ENCODE peak calls at places on chromosomes 12 and 14, in nine cellular contexts. H is left ventricle myocardium inferior, Y is body of pancreas, I is PC-9, X is lower lobe of right lung, V is endothelial cell of umbilical vein, T is fibroblast of lung, W is adrenal gland, Z is brain microvascular endothelial cell. M is an unnamed sample. For H3K27me3, the result is how much of the 10 kb centered on the place peaks cover.

GRCh38 chr12:87756721-87757120 is 272.5 kb downstream of the C12orf50 start:
- DNase-seq in H (no peak), Y (no peak), I (no peak), X (no peak), V (no peak), T (no peak), W (no peak), Z (no peak), M (no peak)

GRCh38 chr14:74863274-74863673 is 12.7 kb downstream of the PROX2 start:
- DNase-seq in H (no peak), Y (peak), I (no peak), X (peak), V (no peak), T (no peak), W (peak), Z (no peak), M (no peak)

GRCh38 chr14:98931911-98932310 is 340.1 kb downstream of the BCL11B start:
- DNase-seq in H (no peak), Y (peak), I (no peak), X (no peak), V (no peak), T (no peak), W (no peak), Z (no peak), M (no peak)

GRCh38 chr14:59333668-59334067 is 131.5 kb downstream of the GPR135 start:
- DNase-seq in H (no peak), Y (peak), I (peak), X (no peak), V (peak), T (peak), W (peak), Z (peak), M (peak)

GRCh38 chr12:3920378-3921141 is 47.4 kb upstream of the PARP11 start:
- DNase-seq in H (no peak), Y (no peak), I (no peak), X (no peak), V (peak), T (peak), W (peak), Z (peak), M (no peak)

GRCh38 chr12:24436667-24437066 is 487.2 kb upstream of the SOX5 start:
- DNase-seq in H (no peak), Y (no peak), I (no peak), X (no peak), V (no peak), T (no peak), W (no peak), Z (no peak), M (no peak)

GRCh38 chr12:108886873-108887629 is 7.2 kb downstream of the DAO start:
- DNase-seq in H (no peak), Y (no peak), I (no peak), X (no peak), V (no peak), T (no peak), W (no peak), Z (no peak), M (no peak)

GRCh38 chr12:68800294-68800693 is 7.7 kb upstream of the MDM2 start:
- DNase-seq in H (no peak), Y (peak), I (peak), X (no peak), V (no peak), T (no peak), W (no peak), Z (no peak), M (no peak)

GRCh38 chr12:62724947-62725447 is 210.0 kb downstream of the PPM1H start:
- DNase-seq in H (no peak), Y (peak), I (peak), X (no peak), V (peak), T (peak), W (peak), Z (peak), M (peak)

GRCh38 chr12:71478277-71478676 is 38.7 kb downstream of the LGR5 start:
- DNase-seq in H (no peak), Y (no peak), I (no peak), X (no peak), V (no peak), T (no peak), W (no peak), Z (no peak), M (no peak)

GRCh38 chr12:47757840-47758583 is 668 bp downstream of the RAPGEF3 start:
- DNase-seq in H (no peak), Y (no peak), I (no peak), X (peak), V (peak), T (no peak), W (no peak), Z (no peak), M (no peak)

GRCh38 chr12:126768517-126768916 is 1498.5 kb upstream of the TMEM132C start:
- DNase-seq in H (no peak), Y (no peak), I (no peak), X (no peak), V (no peak), T (no peak), W (no peak), Z (no peak), M (no peak)

DNA sequence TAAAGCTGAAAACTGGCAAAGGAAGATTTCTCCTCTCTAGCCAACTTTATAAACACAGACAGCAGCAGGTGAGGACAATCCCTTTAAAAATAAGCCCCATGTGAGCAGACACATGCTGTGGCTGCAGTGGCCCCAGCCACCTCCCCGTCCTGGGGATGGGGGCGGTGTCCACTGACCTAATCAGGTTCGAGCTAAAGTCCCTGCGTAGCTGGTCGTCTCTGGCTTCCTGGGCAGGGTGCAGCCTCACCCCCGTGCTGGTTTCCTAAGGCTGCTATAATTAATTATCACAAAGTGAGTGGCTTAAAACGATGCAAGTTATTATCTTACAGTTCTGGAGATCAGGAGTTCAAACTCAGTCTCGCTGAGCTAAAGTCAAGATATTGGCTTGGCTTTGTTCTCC is 1.0 kb downstream of the BDKRB1 start:
- DNase-seq in H (no peak), Y (no peak), I (no peak), X (no peak), V (no peak), T (no peak), W (no peak), Z (no peak), M (no peak)
- H3K27ac ChIP-seq in H (no peak), Y (no peak), I (no peak), X (no peak), V (no peak), T (peak), W (no peak), Z (no peak), M (no peak)

GRCh38 chr12:57941165-57941894 is at the start of gene ATP23:
- DNase-seq in H (peak), Y (peak), I (peak), X (peak), V (peak), T (peak), W (peak), Z (peak), M (peak)
- TF ChIP-seq CTCF in H (no peak), Y (no peak), I (no peak), X (no peak), V (no peak), T (no peak), W (no peak), Z (no peak), M (no peak)

GRCh38 chr12:106595268-106595667 is 12.5 kb downstream of the RFX4 start:
- DNase-seq in H (no peak), Y (no peak), I (no peak), X (no peak), V (no peak), T (no peak), W (no peak), Z (no peak), M (no peak)
- H3K27me3 ChIP-seq in H (half or more), Y (under half), I (under half), X (under half), V (under half), T (under half), W (under half), Z (under half), M (half or more)

GRCh38 chr14:102697125-102697900 is 79.9 kb upstream of the TRAF3 start:
- DNase-seq in H (no peak), Y (no peak), I (no peak), X (no peak), V (peak), T (peak), W (no peak), Z (no peak), M (no peak)
- H3K27ac ChIP-seq in H (no peak), Y (no peak), I (no peak), X (no peak), V (no peak), T (no peak), W (no peak), Z (no peak), M (no peak)

DNA sequence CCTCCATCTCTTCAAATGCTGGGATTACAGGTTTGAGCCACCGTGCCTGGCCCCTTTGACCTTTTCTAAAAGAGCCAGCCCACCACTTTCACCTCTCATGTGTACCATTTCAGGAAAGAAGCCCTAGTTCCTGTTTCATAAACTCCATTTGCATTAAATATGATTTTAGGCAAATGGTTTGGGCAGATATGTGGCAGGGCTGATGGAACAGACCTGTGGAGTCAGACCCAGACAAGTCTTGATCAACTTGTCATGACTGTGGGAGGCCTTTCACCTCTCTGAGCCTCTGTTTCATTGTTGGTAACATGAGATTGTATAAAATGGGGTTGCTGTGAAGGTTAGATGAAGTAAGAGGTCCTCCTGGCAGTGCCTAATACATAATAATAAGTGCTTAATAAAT is 5.2 kb upstream of the MAP3K9 start:
- DNase-seq in H (no peak), Y (no peak), I (no peak), X (no peak), V (no peak), T (no peak), W (no peak), Z (no peak), M (no peak)
- TF ChIP-seq CTCF in H (no peak), Y (no peak), I (no peak), X (no peak), V (no peak), T (no peak), W (no peak), Z (no peak), M (no peak)

DNA sequence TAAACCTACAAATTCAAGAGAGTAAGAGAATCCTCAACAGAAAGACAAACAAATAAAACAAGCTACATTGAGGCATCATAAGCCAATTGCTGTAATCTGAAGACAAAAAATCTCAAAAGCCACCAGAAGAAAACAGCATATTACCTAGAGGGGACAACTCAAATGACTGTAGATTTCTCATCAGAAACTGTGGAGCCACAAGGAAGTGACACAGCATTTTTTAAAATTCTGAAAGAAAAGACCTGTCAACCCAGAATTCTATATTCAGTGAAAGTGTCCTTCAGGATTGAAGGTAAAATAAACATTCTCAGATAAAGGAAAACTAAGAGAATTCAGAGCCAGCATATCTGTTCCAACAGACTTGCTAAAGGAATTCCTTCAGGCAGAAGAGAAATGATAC is 147.8 kb upstream of the DHRS4 start:
- DNase-seq in H (no peak), Y (no peak), I (no peak), X (no peak), V (no peak), T (no peak), W (no peak), Z (no peak), M (no peak)
- H3K27me3 ChIP-seq in H (under half), Y (under half), I (under half), X (under half), V (under half), T (under half), W (under half), Z (under half), M (under half)

DNA sequence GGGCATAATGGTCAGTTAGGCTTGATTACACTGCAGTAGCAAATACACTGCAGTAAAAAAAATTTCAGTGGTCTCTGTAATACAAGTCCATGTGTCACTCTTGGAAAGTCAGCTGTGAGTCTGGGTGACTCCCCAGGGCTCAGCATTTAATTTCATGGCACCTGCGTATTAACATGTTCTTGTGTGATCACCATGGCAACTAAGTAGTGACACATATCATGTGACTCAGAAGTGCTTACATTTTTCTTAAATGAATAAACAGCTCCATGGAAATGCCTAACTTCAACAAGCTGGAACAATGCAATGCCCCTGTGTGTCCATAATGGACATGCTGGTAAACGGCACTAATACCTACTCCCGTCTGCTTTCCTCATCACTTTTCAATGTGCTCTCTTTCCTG is 88.5 kb upstream of the ANO4 start:
- DNase-seq in H (no peak), Y (no peak), I (peak), X (no peak), V (no peak), T (peak), W (no peak), Z (peak), M (peak)
- H3K27ac ChIP-seq in H (no peak), Y (no peak), I (no peak), X (no peak), V (no peak), T (peak), W (no peak), Z (no peak), M (peak)

GRCh38 chr14:23529016-23529740 is 22.4 kb downstream of the ZFHX2 start:
- DNase-seq in H (no peak), Y (no peak), I (no peak), X (no peak), V (no peak), T (no peak), W (no peak), Z (no peak), M (no peak)

GRCh38 chr14:23530360-23531055 is 21.1 kb downstream of the ZFHX2 start:
- DNase-seq in H (no peak), Y (no peak), I (no peak), X (no peak), V (no peak), T (no peak), W (no peak), Z (no peak), M (no peak)

GRCh38 chr14:23531391-23531790 is 20.2 kb downstream of the ZFHX2 start:
- DNase-seq in H (no peak), Y (no peak), I (no peak), X (no peak), V (no peak), T (no peak), W (no peak), Z (no peak), M (no peak)

GRCh38 chr14:23525611-23526010 is 26.0 kb downstream of the ZFHX2 start:
- DNase-seq in H (no peak), Y (no peak), I (no peak), X (no peak), V (no peak), T (no peak), W (no peak), Z (no peak), M (no peak)

GRCh38 chr14:23528555-23528954 is 23.0 kb downstream of the ZFHX2 start:
- DNase-seq in H (no peak), Y (no peak), I (no peak), X (no peak), V (no peak), T (no peak), W (no peak), Z (no peak), M (no peak)
- TF ChIP-seq CTCF in H (peak), Y (no peak), I (no peak), X (no peak), V (no peak), T (peak), W (no peak), Z (peak), M (peak)